ENCODE peak calls at places on chromosomes 13 and 19, in seven cellular contexts. X, S, T, D, I, H and Q are unnamed samples.

GRCh38 chr13:36453518-36453917 is 21.2 kb downstream of the CCNA1 start:
- DNase-seq in X (no peak), S (no peak), T (no peak), D (no peak), I (no peak), H (no peak), Q (no peak)

GRCh38 chr13:112014857-112015256 is 52.1 kb upstream of the SOX1 start:
- DNase-seq in X (no peak), S (no peak), T (no peak), D (no peak), I (no peak), H (no peak), Q (no peak)

GRCh38 chr19:20162821-20163220 is 4.2 kb upstream of the ZNF486 start:
- DNase-seq in X (no peak), S (no peak), T (no peak), D (no peak), I (no peak), H (no peak), Q (no peak)

GRCh38 chr13:29619995-29620394 is 24.5 kb upstream of the SLC7A1 start:
- DNase-seq in X (no peak), S (no peak), T (no peak), D (no peak), I (no peak), H (no peak), Q (no peak)

GRCh38 chr19:34336781-34337271 is 28.2 kb upstream of the GPI start:
- DNase-seq in X (no peak), S (peak), T (peak), D (peak), I (peak), H (no peak), Q (no peak)

GRCh38 chr19:48507911-48508439 is 3.7 kb downstream of the LMTK3 start:
- DNase-seq in X (no peak), S (no peak), T (no peak), D (no peak), I (no peak), H (no peak), Q (no peak)

GRCh38 chr13:98143157-98143553 is 261 bp downstream of the FARP1 start:
- DNase-seq in X (no peak), S (no peak), T (no peak), D (no peak), I (peak), H (peak), Q (no peak)

GRCh38 chr13:43805071-43805468 is 18.3 kb upstream of the ENOX1 start:
- DNase-seq in X (no peak), S (peak), T (no peak), D (peak), I (no peak), H (no peak), Q (no peak)

GRCh38 chr19:51441410-51442390 is 16.6 kb downstream of the SIGLEC8 start:
- DNase-seq in X (peak), S (no peak), T (peak), D (peak), I (no peak), H (no peak), Q (peak)

GRCh38 chr19:2269244-2270156 is 12.5 kb downstream of the PEAK3 start:
- DNase-seq in X (peak), S (peak), T (peak), D (peak), I (peak), H (peak), Q (peak)

GRCh38 chr19:22918221-22918620 is 84.8 kb downstream of the ZNF728 start:
- DNase-seq in X (no peak), S (no peak), T (no peak), D (no peak), I (no peak), H (no peak), Q (no peak)

GRCh38 chr19:18633321-18633720 is 3.5 kb upstream of the KLHL26 start:
- DNase-seq in X (peak), S (no peak), T (no peak), D (no peak), I (peak), H (no peak), Q (peak)

GRCh38 chr13:44930907-44931676 is 58.2 kb downstream of the NUFIP1 start:
- DNase-seq in X (no peak), S (peak), T (no peak), D (no peak), I (no peak), H (no peak), Q (no peak)

GRCh38 chr13:72205773-72206172 is 338.8 kb upstream of the DACH1 start:
- DNase-seq in X (no peak), S (no peak), T (no peak), D (no peak), I (no peak), H (no peak), Q (no peak)

GRCh38 chr19:11481777-11482383 is 1.0 kb upstream of the ELAVL3 start:
- DNase-seq in X (peak), S (peak), T (peak), D (peak), I (peak), H (peak), Q (peak)

GRCh38 chr13:114065141-114065925 is 67.1 kb downstream of the RASA3 start:
- DNase-seq in X (peak), S (peak), T (peak), D (peak), I (peak), H (peak), Q (peak)